ENCODE peak calls at places on chromosomes 6 and 20, in four cellular contexts. R, O, L and A are unnamed samples.

GRCh38 chr20:50562262-50562701 is 52.1 kb downstream of the PTPN1 start:
- DNase-seq in R (no peak), L (no peak), O (no peak), A (no peak)

GRCh38 chr6:150751296-150751695 is 114.2 kb upstream of the MTHFD1L start:
- DNase-seq in L (no peak), R (no peak), O (no peak), A (no peak)

GRCh38 chr6:140773276-140773675 is 1359.4 kb upstream of the GJE1 start:
- DNase-seq in O (no peak), L (no peak), R (no peak), A (no peak)

GRCh38 chr6:146433881-146434741 is 109.5 kb upstream of the RAB32 start:
- DNase-seq in L (no peak), R (no peak), O (no peak), A (no peak)

GRCh38 chr6:137661601-137662000 is 167.4 kb upstream of the OLIG3 start:
- DNase-seq in R (peak), O (no peak), L (peak), A (no peak)

GRCh38 chr6:53347921-53348435 is 772 bp downstream of the ELOVL5 start:
- DNase-seq in O (no peak), L (peak), R (peak), A (no peak)

GRCh38 chr20:47113362-47114118 is 218.9 kb downstream of the EYA2 start:
- DNase-seq in R (no peak), L (no peak), O (no peak), A (no peak)

GRCh38 chr6:115514656-115515055 is 546.0 kb downstream of the FRK start:
- DNase-seq in L (no peak), O (no peak), R (no peak), A (no peak)

GRCh38 chr6:150633466-150633795 is 33.7 kb downstream of the PLEKHG1 start:
- DNase-seq in L (no peak), R (no peak), O (no peak), A (no peak)

GRCh38 chr6:44672838-44673237 is 285.3 kb downstream of the CDC5L start:
- DNase-seq in L (no peak), R (no peak), O (no peak), A (no peak)

GRCh38 chr6:40395066-40395697 is 192.0 kb downstream of the LRFN2 start:
- DNase-seq in O (no peak), R (no peak), L (no peak), A (no peak)

GRCh38 chr6:2973656-2974055 is 2.3 kb upstream of the SERPINB6 start:
- DNase-seq in L (peak), R (no peak), O (no peak), A (no peak)

GRCh38 chr6:124867126-124867525 is 95.1 kb upstream of the RNF217 start:
- DNase-seq in R (no peak), O (no peak), L (no peak), A (no peak)

GRCh38 chr20:33697129-33697528 is 10.9 kb upstream of the E2F1 start:
- DNase-seq in R (no peak), L (no peak), O (no peak), A (no peak)

GRCh38 chr20:7980332-7981046 is 39.1 kb downstream of the TMX4 start:
- DNase-seq in O (no peak), L (peak), R (peak), A (peak)

GRCh38 chr6:87088076-87088475 is 6.8 kb downstream of the CGA start:
- DNase-seq in R (no peak), L (no peak), O (no peak), A (no peak)

GRCh38 chr6:14709900-14710299 is 536.0 kb upstream of the JARID2 start:
- DNase-seq in O (no peak), R (no peak), L (no peak), A (no peak)

GRCh38 chr20:13333793-13334192 is 112.7 kb downstream of the ISM1 start:
- DNase-seq in O (no peak), L (no peak), R (no peak), A (no peak)

GRCh38 chr20:49281059-49281912 is 3.4 kb upstream of the ZNFX1 start:
- DNase-seq in L (peak), O (no peak), R (peak), A (no peak)

GRCh38 chr6:87789198-87789899 is 87.3 kb upstream of the AKIRIN2 start:
- DNase-seq in L (no peak), R (peak), O (no peak), A (no peak)

GRCh38 chr20:36030143-36030542 is 61.8 kb downstream of the CNBD2 start:
- DNase-seq in L (no peak), R (no peak), O (no peak), A (no peak)

GRCh38 chr20:11716239-11716944 is 201.3 kb upstream of the BTBD3 start:
- DNase-seq in L (no peak), O (no peak), R (peak), A (no peak)

GRCh38 chr6:117829594-117830319 is 77.3 kb upstream of the SLC35F1 start:
- DNase-seq in O (no peak), L (peak), R (no peak), A (peak)

GRCh38 chr20:13035399-13036173 is 26.8 kb downstream of the SPTLC3 start:
- DNase-seq in O (no peak), L (no peak), R (no peak), A (no peak)

GRCh38 chr6:111957623-111958315 is 84.5 kb upstream of the FYN start:
- DNase-seq in R (no peak), L (peak), O (no peak), A (no peak)

GRCh38 chr20:539848-540247 is 3.7 kb downstream of the CSNK2A1 start:
- DNase-seq in R (no peak), L (no peak), O (no peak), A (no peak)

GRCh38 chr20:2806351-2806701 is 5.9 kb upstream of the CPXM1 start:
- DNase-seq in L (no peak), O (no peak), R (no peak), A (no peak)

GRCh38 chr6:293185-294174 is 1.2 kb downstream of the DUSP22 start:
- DNase-seq in R (no peak), L (no peak), O (no peak), A (no peak)

GRCh38 chr20:10436053-10436699 is 1.1 kb downstream of the SLX4IP start:
- DNase-seq in L (no peak), O (no peak), R (no peak), A (no peak)

GRCh38 chr20:44961024-44961866 is 1.0 kb upstream of the TOMM34 start:
- DNase-seq in L (no peak), O (no peak), R (no peak), A (no peak)

DNA sequence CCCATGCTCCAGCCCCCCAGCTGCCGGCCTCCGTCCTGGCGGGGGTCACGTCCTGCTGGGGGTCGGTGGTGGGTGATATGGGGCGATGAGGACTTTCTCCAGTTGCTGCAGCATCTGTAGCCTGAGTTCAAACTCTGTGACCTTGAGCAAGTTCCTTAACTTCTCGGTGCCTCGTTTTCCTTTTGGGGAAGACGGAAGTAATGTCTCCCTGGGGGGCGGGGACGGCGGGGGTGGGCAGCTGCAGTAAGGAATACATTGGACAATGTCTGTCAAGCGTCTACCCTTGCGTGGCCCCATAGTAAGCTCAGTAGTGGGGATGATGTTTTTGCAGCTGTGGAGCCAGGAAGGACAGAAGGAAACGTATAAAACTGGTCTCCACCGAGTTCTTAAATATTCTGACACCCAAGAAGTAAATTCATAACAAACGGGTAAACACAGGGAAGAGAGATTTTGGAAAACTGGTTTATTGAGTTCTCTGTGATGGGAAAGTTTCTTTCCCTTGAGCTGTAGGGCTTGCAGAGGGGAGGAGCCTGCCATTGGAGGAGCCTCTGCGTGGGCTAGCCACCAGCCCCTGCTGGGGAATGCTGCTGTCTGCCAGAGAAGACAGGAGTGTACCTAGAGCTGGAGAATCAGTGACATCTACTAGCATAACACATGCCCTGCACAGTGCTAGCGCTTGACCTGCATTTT is 1.0 kb upstream of the ACSS1 start:
- DNase-seq in R (no peak), O (no peak), L (no peak), A (no peak)
- TF ChIP-seq SPI1 in R (no peak), O (no peak), L (no peak), A (no peak)

GRCh38 chr20:38229376-38230252 is 30.9 kb downstream of the KIAA1755 start:
- DNase-seq in L (no peak), O (no peak), R (peak), A (no peak)

GRCh38 chr20:38228436-38228835 is 32.1 kb downstream of the KIAA1755 start:
- DNase-seq in L (peak), O (no peak), R (no peak), A (no peak)

GRCh38 chr20:38230253-38230551 is 30.3 kb downstream of the KIAA1755 start:
- DNase-seq in R (no peak), L (no peak), O (no peak), A (no peak)

GRCh38 chr20:38231786-38232130 is 28.8 kb downstream of the KIAA1755 start:
- DNase-seq in L (no peak), O (no peak), R (peak), A (no peak)

DNA sequence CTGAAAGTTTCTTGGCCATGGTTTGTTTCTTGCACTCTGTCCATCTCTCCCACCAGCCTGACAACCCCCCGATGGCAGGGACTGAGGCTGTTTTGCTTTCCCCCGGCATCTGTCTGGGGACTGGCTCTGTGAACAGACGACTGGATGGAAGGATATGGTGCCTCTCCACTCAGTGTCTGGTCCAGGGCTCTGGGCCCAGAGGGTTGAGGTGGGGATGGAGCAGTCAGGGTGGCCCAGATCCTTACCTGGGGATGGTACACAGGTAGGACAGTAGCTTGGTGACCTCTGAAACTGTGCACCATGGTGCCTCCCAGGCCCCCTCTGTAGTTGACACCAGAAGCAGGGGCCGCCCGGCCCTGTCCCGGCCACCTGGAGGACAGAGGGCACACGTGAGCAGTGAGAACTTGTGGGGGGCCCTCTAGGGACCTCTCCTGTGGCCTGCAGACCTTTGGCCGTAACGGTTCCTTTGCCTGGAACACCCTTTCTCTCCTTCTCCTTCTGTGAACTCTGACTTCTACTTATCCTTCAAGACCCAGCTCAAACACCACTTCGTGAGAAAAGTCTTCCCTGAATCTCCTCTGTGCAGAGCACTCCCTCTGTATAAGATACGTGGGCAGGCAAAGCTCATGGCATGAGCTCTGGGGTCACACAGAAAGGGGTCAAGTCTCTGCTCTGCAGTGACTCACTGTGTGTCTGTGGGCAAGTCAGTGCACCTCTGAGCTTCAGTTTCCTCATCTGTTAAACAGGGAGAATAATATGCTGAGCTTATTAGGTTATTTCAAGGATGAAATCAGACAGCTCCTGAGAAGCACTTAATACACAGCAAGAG is 29.4 kb downstream of the KIAA1755 start:
- DNase-seq in L (no peak), R (no peak), O (no peak), A (no peak)
- TF ChIP-seq SPI1 in L (no peak), R (no peak), O (no peak), A (no peak)

DNA sequence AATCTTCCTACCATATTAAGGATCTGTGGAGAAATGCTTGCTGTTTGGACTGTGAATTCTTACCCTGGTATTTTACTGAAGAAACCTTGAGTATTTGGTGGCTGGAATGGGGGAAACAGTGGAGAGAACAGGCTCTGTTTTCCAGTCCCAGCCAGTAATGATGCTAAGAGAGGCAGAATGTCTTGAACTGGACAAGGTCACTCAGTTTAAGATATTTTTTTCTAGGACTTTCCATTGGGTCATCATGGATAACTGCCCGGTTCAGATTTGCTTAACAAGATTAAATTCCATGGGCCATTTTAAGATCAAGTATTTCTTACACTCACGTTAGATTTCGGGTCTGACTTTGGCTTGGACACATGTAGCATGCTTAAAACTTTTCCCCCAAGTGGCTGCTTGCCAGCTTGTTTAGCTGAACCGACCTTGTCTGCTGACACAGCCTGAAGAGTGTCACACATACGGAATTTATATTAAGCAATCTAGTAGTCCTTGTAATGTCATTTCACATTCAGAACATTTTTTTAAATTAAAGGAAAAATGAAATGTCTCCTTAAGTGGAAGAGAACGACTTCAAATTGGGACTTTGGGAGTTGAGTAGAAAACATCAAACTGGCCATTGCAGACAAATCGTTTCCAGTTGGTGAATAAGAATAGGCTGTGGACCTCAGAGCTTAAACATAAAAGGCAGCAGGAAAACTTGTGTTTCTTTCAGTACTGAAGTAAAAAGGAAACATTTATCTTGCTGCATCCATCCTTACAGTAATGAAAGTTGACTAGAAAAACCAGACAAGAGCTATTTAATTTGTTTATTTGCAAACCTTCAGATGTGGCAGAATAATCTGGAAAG is 28.9 kb downstream of the ARMC2 start:
- DNase-seq in L (no peak), R (no peak), O (no peak), A (no peak)
- TF ChIP-seq SPI1 in L (no peak), R (no peak), O (no peak), A (no peak)

GRCh38 chr6:32971581-32972352 is 3.4 kb downstream of the BRD2 start:
- DNase-seq in L (peak), O (peak), R (peak), A (peak)

GRCh38 chr6:32973934-32974333 is 5.5 kb downstream of the BRD2 start:
- DNase-seq in R (peak), O (no peak), L (peak), A (peak)

GRCh38 chr6:32972353-32973143 is 4.2 kb downstream of the BRD2 start:
- DNase-seq in O (no peak), R (peak), L (no peak), A (no peak)

GRCh38 chr6:32974541-32975308 is 6.3 kb downstream of the BRD2 start:
- DNase-seq in R (no peak), L (no peak), O (no peak), A (no peak)

DNA sequence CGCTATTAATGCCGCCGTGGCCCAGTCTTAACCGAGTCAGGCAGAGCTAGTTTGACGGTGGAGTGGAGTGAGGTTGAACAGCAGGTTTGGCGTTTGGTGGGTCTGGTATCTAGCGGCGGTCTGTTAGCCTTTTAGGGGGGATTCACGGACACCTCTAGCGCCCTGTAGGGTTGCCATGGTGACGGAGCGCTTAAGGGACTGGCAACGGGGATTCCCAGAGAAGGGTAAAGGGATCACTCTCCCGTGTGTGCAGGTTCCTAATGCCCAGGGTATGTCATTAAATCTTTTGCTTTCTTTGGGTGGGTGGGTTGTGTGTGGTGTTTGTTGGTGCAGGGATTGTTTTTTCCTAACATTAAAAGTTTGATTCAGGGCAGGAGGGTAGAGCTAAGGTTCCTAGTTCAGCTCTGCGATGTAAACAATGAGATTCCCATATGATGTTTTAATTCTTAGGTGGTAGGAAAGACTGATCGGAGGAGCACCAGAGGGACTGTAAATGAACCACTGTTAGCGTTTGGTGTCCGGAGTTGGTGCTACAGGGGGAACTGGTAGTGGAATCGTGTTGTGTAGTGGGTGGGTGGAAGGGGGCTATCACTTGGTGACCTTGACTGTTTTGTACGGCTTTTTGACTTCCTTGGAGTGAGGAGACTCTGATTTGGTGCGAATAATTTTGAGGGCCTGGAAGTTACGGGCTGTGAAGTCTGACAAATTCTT is 4.9 kb downstream of the BRD2 start:
- DNase-seq in R (no peak), L (no peak), O (no peak), A (no peak)
- TF ChIP-seq SPI1 in R (no peak), L (no peak), O (no peak), A (no peak)

DNA sequence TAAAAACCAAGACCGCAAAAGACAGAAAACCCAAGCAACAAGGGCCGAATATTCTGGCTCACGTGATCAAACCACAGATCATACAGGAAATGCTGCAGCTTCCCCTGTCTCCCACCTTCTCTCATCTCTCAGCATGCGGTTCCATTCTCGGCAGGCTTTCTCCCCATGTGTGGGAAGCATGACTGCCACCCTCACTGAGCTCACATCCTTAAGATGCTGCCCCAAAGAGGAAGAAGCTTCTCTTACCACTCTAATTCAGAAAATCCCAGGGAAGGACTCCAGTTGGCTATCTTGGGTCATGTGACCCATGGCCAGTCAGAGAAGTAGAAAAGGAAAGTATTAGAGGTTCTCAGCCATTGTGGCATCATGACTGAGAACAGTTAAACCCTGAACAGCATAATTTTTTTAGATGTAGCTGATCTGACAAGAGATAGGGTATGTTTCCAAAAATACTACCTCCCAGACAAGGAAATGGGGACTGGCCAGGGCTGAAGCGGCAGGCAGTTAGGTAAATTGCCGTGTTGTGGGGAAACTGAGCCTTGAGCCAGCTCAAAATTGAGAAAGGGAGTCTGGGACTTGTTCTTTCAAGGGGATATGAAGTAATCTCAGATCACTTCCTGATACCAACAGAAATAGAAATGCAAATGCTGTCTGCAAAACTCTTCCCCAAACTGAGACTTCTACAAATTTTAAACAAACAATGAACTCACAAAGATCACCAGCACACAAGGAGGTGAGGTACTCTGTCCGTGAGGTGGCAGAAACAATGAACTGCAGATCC is 37.1 kb upstream of the GRM4 start:
- DNase-seq in L (no peak), O (peak), R (peak), A (peak)
- TF ChIP-seq SPI1 in L (no peak), O (no peak), R (peak), A (peak)

DNA sequence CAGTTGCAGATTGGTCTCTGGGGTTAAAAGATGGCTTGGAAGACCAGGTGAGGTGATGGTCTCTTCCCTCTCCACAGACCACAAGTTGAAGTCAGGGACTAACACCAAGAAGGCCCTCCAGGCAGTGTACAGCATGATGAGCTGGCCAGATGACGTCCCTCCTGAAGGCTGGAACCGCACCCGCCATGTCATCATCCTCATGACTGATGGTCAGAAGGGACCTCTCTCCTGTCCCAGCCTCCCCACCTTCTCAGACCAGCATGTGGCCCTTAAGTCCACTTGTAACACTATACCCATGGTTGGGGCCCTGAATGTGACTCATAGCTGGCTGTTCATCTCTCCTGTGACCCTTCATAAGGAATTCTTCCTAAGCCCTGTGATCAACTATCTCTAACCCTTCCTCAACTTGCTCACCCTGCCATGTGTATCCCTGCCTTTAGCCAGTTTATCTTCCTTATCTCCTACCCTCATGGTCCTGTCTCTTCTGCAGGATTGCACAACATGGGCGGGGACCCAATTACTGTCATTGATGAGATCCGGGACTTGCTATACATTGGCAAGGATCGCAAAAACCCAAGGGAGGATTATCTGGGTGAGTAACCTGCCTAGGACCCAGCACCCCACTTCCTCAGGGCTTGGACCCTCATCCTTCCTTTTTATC is 3.0 kb downstream of the CFB start:
- DNase-seq in O (no peak), R (no peak), L (peak), A (no peak)
- TF ChIP-seq SPI1 in O (no peak), R (no peak), L (no peak), A (no peak)